ENCODE peak calls at places on chromosomes 16 and 17, in seven cellular contexts. C, P, J, M, B, L and W are unnamed samples.
A peak's percentile ranks its signal among the peaks of the same experiment; 100 is the strongest.

GRCh38 chr17:64947146-64947545 is 27.9 kb upstream of the LRRC37A3 start:
- DNase-seq in B (no peak), J (no peak), M (no peak), C (peak; percentile 34), P (no peak), L (no peak), W (no peak)

GRCh38 chr17:50501054-50501453 is 7.2 kb upstream of the MYCBPAP start:
- DNase-seq in M (no peak), J (no peak), P (no peak), B (peak; percentile 54), C (peak; percentile 47), L (no peak), W (no peak)

GRCh38 chr17:77286641-77287431 is 146.1 kb downstream of the SEC14L1 start:
- DNase-seq in P (peak; percentile 64), M (peak; percentile 43), C (peak; percentile 41), L (peak; percentile 95), J (peak; percentile 87), B (peak; percentile 99), W (peak; percentile 91)

GRCh38 chr16:19607610-19608280 is 52.2 kb downstream of the VPS35L start:
- DNase-seq in J (no peak), L (no peak), M (no peak), P (no peak), B (peak; percentile 23), C (no peak), W (no peak)

GRCh38 chr16:67431077-67431804 is at the start of gene HSD11B2:
- DNase-seq in L (peak; percentile 39), J (no peak), B (peak; percentile 62), C (peak; percentile 36), P (peak; percentile 57), M (peak; percentile 55), W (peak; percentile 82)

GRCh38 chr16:64428463-64428862 is 693.4 kb downstream of the CDH11 start:
- DNase-seq in C (peak; percentile 86), L (no peak), J (no peak), B (no peak), M (no peak), P (no peak), W (no peak)

GRCh38 chr16:68779891-68780290 is 42.8 kb downstream of the CDH1 start:
- DNase-seq in P (no peak), L (peak; percentile 69), B (no peak), C (no peak), J (no peak), M (no peak), W (peak; percentile 49)

GRCh38 chr16:1218930-1219611 is 6.0 kb downstream of the TPSG1 start:
- DNase-seq in J (no peak), M (no peak), C (no peak), L (no peak), B (no peak), P (no peak), W (no peak)

GRCh38 chr17:59451706-59452105 is 113.7 kb upstream of the DHX40 start:
- DNase-seq in B (peak; percentile 34), C (peak; percentile 19), P (no peak), J (no peak), M (no peak), L (no peak), W (no peak)

GRCh38 chr16:88493879-88494278 is 40.8 kb downstream of the ZFPM1 start:
- DNase-seq in L (no peak), M (no peak), J (no peak), B (no peak), C (no peak), P (no peak), W (no peak)

GRCh38 chr17:77076046-77076882 is 64.5 kb upstream of the SEC14L1 start:
- DNase-seq in P (no peak), J (no peak), B (no peak), L (no peak), C (no peak), M (no peak), W (no peak)

GRCh38 chr16:20884240-20884556 is 16.0 kb downstream of the DCUN1D3 start:
- DNase-seq in J (no peak), B (no peak), P (no peak), C (peak; percentile 91), L (no peak), M (no peak), W (no peak)

GRCh38 chr17:56833023-56833811 is 503 bp downstream of the C17orf67 start:
- DNase-seq in C (peak; percentile 50), B (peak; percentile 49), P (peak; percentile 74), M (peak; percentile 64), J (peak; percentile 77), L (peak; percentile 25), W (peak; percentile 39)

GRCh38 chr16:72894291-72895151 is 153.4 kb downstream of the ZFHX3 start:
- DNase-seq in B (no peak), P (no peak), C (no peak), L (no peak), J (peak; percentile 52), M (no peak), W (peak; percentile 90)

GRCh38 chr17:17419166-17419565 is 57.6 kb upstream of the MED9 start:
- DNase-seq in L (no peak), B (no peak), P (no peak), C (no peak), J (peak; percentile 14), M (no peak), W (no peak)
- H3K27ac ChIP-seq in L (no peak overlapping the region), B (peak overlapping the region; percentile 33), P (no peak overlapping the region), C (no peak overlapping the region), J (no peak overlapping the region), M (peak overlapping the region; percentile 83), W (peak overlapping the region; percentile 77)

GRCh38 chr17:34242976-34243731 is 11.9 kb upstream of the CCL2 start:
- DNase-seq in M (no peak), J (no peak), L (no peak), B (no peak), C (no peak), P (no peak), W (no peak)

GRCh38 chr17:34241062-34241461 is 14.0 kb upstream of the CCL2 start:
- DNase-seq in C (no peak), P (no peak), J (peak; percentile 85), L (no peak), M (peak; percentile 87), B (no peak), W (peak; percentile 30)

GRCh38 chr17:34245496-34245895 is 9.6 kb upstream of the CCL2 start:
- DNase-seq in J (no peak), L (no peak), M (no peak), C (no peak), P (no peak), B (no peak), W (no peak)

GRCh38 chr17:34243732-34244299 is 11.3 kb upstream of the CCL2 start:
- DNase-seq in P (no peak), M (no peak), J (no peak), C (no peak), B (no peak), L (no peak), W (no peak)

GRCh38 chr17:34242553-34242952 is 12.5 kb upstream of the CCL2 start:
- DNase-seq in M (no peak), L (no peak), J (no peak), P (no peak), B (no peak), C (no peak), W (no peak)
- H3K27ac ChIP-seq in M (peak overlapping the region; percentile 86), L (no peak overlapping the region), J (peak overlapping the region; percentile 37), P (peak overlapping the region; percentile 96), B (no peak overlapping the region), C (no peak overlapping the region), W (no peak overlapping the region)

GRCh38 chr17:73980517-73980916 is 223.0 kb upstream of the RPL38 start:
- DNase-seq in J (no peak), C (no peak), M (no peak), B (no peak), P (no peak), L (no peak), W (no peak)

GRCh38 chr17:73976147-73976546 is 227.3 kb upstream of the RPL38 start:
- DNase-seq in B (no peak), L (no peak), P (no peak), C (no peak), M (no peak), J (no peak), W (no peak)

GRCh38 chr17:73974536-73974935 is 228.9 kb upstream of the RPL38 start:
- DNase-seq in B (no peak), J (no peak), P (no peak), M (no peak), L (no peak), C (no peak), W (no peak)

GRCh38 chr17:73973881-73974409 is 229.5 kb upstream of the RPL38 start:
- DNase-seq in M (peak; percentile 31), J (no peak), B (no peak), L (no peak), C (no peak), P (no peak), W (no peak)

DNA sequence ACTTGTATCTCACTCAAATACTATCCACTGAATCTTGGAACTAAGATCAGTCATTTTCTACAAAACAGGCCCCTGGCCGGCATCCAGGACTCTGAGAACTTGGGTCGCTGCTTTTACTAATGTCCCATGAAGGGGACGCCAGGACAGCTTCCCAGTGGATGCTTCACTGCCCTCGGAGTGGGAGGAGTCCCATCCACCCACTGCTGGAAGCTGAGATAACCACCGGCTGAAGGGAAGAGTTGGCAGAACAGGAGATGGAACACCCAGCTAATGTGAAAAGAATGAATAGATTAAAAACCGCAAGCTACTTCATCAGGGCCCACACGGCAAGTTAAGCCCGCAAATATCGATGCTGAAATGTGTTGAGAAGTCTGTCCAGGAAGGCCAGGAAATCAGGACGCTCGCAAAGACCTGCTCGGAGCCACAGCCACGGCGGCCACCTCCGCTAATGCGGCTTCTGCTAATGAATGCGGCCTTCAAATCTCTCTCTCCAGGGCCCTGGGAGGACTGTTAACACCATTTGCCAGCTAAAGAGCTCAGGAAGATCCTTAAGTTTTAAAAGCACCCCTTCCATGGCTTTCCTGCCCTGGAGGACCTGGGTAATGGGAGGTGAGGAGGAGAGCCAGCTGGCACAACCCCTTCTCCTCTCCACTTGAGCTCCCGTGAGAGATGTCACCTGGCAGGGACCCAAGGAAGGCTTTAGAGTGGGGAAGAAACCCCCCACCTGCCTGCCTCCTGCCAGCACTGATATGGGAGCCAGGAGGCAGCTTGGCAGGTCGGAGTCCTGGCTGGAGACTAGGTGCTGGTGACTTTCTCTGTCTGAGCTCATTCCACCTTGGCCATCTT is 226.6 kb upstream of the RPL38 start:
- DNase-seq in M (no peak), J (no peak), L (no peak), B (no peak), C (no peak), P (no peak), W (peak; percentile 81)
- H3K27ac ChIP-seq in M (no peak overlapping the region), J (no peak overlapping the region), L (no peak overlapping the region), B (no peak overlapping the region), C (no peak overlapping the region), P (no peak overlapping the region), W (no peak overlapping the region)

GRCh38 chr16:55835578-55835977 is 2.7 kb upstream of the CES1 start:
- DNase-seq in M (peak; percentile 36), C (peak; percentile 9), L (peak; percentile 33), B (peak; percentile 29), P (no peak), J (peak; percentile 77), W (peak; percentile 11)

GRCh38 chr16:55834044-55834443 is 1.1 kb upstream of the CES1 start:
- DNase-seq in M (no peak), P (no peak), C (no peak), J (no peak), L (no peak), B (no peak), W (no peak)

GRCh38 chr16:55832788-55833583 is at the start of gene CES1:
- DNase-seq in P (peak; percentile 64), J (peak; percentile 78), L (no peak), M (peak; percentile 89), C (peak; percentile 17), B (peak; percentile 34), W (peak; percentile 39)

GRCh38 chr16:55830658-55831294 is 2.1 kb downstream of the CES1 start:
- DNase-seq in L (no peak), P (no peak), B (no peak), M (no peak), C (no peak), J (no peak), W (no peak)

GRCh38 chr16:55832425-55832787 is 490 bp downstream of the CES1 start:
- DNase-seq in B (peak; percentile 9), M (no peak), P (no peak), C (no peak), L (no peak), J (no peak), W (no peak)
- H3K27ac ChIP-seq in B (peak overlapping the region; percentile 34), M (peak overlapping the region; percentile 64), P (peak overlapping the region; percentile 18), C (no peak overlapping the region), L (no peak overlapping the region), J (no peak overlapping the region), W (no peak overlapping the region)